ENCODE peak calls at places on chromosomes 4 and X, in ten cellular contexts. W is mammary epithelial cell, K is astrocyte, T is RWPE2, G is heart left ventricle, O is pancreas, X is kidney, R is suprapubic skin, Z is GM12878, E is neuronal stem cell. M is an unnamed sample.

GRCh38 chrX:906586-906985 is 276.0 kb downstream of the SHOX start:
- DNase-seq in W (no peak), K (no peak), T (no peak), G (no peak), O (no peak), X (no peak), R (no peak), Z (no peak), E (no peak), M (no peak)

GRCh38 chr4:53920116-53920515 is 144.3 kb downstream of the CHIC2 start:
- DNase-seq in W (peak; percentile 46), K (no peak), T (no peak), G (no peak), O (no peak), X (no peak), R (no peak), Z (no peak), E (no peak), M (no peak)

GRCh38 chr4:151675366-151676060 is 85.3 kb downstream of the GATB start:
- DNase-seq in W (peak; percentile 33), K (no peak), T (no peak), G (no peak), O (no peak), X (no peak), R (no peak), Z (no peak), E (no peak), M (no peak)

GRCh38 chr4:139452000-139452399 is 1.9 kb upstream of the RAB33B start:
- DNase-seq in W (no peak), K (no peak), T (no peak), G (no peak), O (no peak), X (no peak), R (no peak), Z (no peak), E (no peak), M (no peak)

GRCh38 chr4:131296192-131296591 is 1852.9 kb upstream of the PCDH10 start:
- DNase-seq in W (no peak), K (no peak), T (no peak), G (no peak), O (no peak), X (no peak), R (no peak), Z (no peak), E (no peak), M (no peak)

GRCh38 chr4:176320340-176320975 is 692 bp downstream of the SPCS3 start:
- DNase-seq in W (peak; percentile 82), K (peak; percentile 80), T (peak; percentile 87), G (peak; percentile 92), O (peak; percentile 90), X (peak; percentile 97), R (peak; percentile 91), Z (peak; percentile 48), E (peak; percentile 53), M (peak; percentile 90)

GRCh38 chrX:70979136-70979762 is 48.4 kb upstream of the SLC7A3 start:
- DNase-seq in W (peak; percentile 19), K (peak; percentile 43), T (no peak), G (no peak), O (no peak), X (no peak), R (no peak), Z (no peak), E (no peak), M (no peak)

GRCh38 chrX:153333821-153334653 is at the start of gene ZNF275:
- DNase-seq in W (peak; percentile 61), K (peak; percentile 38), T (no peak), G (peak; percentile 79), O (peak; percentile 84), X (peak; percentile 93), R (peak; percentile 83), Z (no peak), E (peak; percentile 64), M (peak; percentile 70)

GRCh38 chr4:2412534-2412884 is 5.9 kb downstream of the ZFYVE28 start:
- DNase-seq in W (no peak), K (no peak), T (no peak), G (no peak), O (no peak), X (no peak), R (no peak), Z (no peak), E (no peak), M (peak; percentile 82)

GRCh38 chrX:69124108-69124507 is 41.1 kb downstream of the PJA1 start:
- DNase-seq in W (no peak), K (peak; percentile 31), T (no peak), G (no peak), O (no peak), X (no peak), R (no peak), Z (no peak), E (no peak), M (no peak)

GRCh38 chrX:66110112-66110511 is 53.9 kb upstream of the HEPH start:
- DNase-seq in W (peak; percentile 6), K (no peak), T (no peak), G (peak; percentile 15), O (no peak), X (no peak), R (no peak), Z (no peak), E (no peak), M (no peak)

GRCh38 chr4:138816883-138817282 is 198.7 kb upstream of the NOCT start:
- DNase-seq in W (no peak), K (no peak), T (no peak), G (no peak), O (no peak), X (no peak), R (no peak), Z (no peak), E (no peak), M (no peak)

GRCh38 chr4:27055226-27055760 is 194.7 kb downstream of the STIM2 start:
- DNase-seq in W (no peak), K (no peak), T (no peak), G (no peak), O (no peak), X (no peak), R (no peak), Z (no peak), E (no peak), M (no peak)

GRCh38 chr4:54971474-54971950 is 153.9 kb downstream of the KDR start:
- DNase-seq in W (peak; percentile 32), K (peak; percentile 35), T (no peak), G (no peak), O (no peak), X (no peak), R (no peak), Z (no peak), E (peak; percentile 29), M (peak; percentile 8)

GRCh38 chrX:43405191-43405590 is 250.9 kb upstream of the MAOA start:
- DNase-seq in W (no peak), K (no peak), T (no peak), G (no peak), O (no peak), X (no peak), R (no peak), Z (no peak), E (no peak), M (no peak)

DNA sequence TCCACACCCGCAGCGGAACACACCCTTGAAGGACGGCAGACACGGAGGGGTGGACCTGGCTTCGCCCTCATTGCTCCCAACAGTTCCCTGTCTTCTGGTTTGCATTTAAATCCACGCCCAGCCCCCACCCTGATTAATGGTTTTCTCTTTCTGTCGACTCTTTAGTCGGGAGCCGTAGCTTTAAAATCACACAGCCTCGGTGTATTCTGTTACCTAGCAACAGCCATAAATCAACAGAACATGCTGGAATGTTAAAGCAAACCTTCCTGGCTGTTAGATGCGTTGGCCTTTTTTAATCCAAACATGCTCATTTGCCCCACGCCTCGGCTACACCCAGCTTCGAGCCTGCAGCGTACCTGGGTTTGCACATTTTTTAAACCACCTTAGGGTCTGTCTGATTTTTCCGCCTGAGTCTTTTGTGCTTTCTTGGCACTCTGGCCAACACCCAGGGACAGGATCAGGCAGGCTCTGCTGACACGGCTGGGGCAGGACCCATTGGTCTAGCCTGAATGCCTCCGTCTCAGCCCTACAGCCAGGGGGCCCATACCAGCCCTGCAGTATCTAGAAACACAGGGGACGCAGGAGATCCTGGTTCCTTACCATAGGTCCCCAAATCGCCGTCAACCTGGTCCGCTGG is 21.4 kb upstream of the PPP2R2C start:
- DNase-seq in W (peak; percentile 52), K (peak; percentile 5), T (no peak), G (no peak), O (peak; percentile 18), X (no peak), R (no peak), Z (no peak), E (peak; percentile 8), M (no peak)
- H3K4me3 ChIP-seq in W (no peak overlapping the region), K (no peak overlapping the region), T (no peak overlapping the region), G (no peak overlapping the region), O (no peak overlapping the region), X (no peak overlapping the region), R (peak overlapping the region; percentile 28), Z (no peak overlapping the region), E (no peak overlapping the region), M (no peak overlapping the region)

GRCh38 chr4:7299051-7299907 is 106.9 kb downstream of the SORCS2 start:
- DNase-seq in W (no peak), K (no peak), T (no peak), G (no peak), O (no peak), X (peak; percentile 56), R (no peak), Z (no peak), E (peak; percentile 85), M (no peak)
- H3K27ac ChIP-seq in W (no peak overlapping the region), K (no peak overlapping the region), T (no peak overlapping the region), G (no peak overlapping the region), O (no peak overlapping the region), X (no peak overlapping the region), R (no peak overlapping the region), Z (no peak overlapping the region), E (peak overlapping the region; percentile 55), M (no peak overlapping the region)

DNA sequence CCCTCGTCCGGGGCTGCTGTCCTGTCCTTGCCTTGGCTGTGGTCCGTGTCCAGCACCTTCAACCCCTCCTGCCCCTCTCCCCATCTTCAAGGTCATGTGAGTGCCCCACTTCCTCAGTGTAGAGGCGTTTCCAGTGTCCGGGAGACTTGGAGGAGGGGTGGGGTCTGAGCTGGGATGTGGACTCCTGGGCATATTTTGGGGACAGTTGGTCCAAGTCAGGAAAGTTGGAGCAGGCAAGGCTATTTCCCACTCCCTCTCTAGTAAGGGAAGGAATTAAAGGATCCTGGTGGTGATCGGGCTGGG is 3.0 kb downstream of the PCGF3 start:
- DNase-seq in W (no peak), K (no peak), T (no peak), G (no peak), O (no peak), X (no peak), R (no peak), Z (no peak), E (no peak), M (no peak)
- H3K4me3 ChIP-seq in W (no peak overlapping the region), K (no peak overlapping the region), T (no peak overlapping the region), G (no peak overlapping the region), O (no peak overlapping the region), X (peak overlapping the region; percentile 12), R (no peak overlapping the region), Z (no peak overlapping the region), E (no peak overlapping the region), M (no peak overlapping the region)

GRCh38 chrX:24525455-24525854 is 60.4 kb downstream of the PDK3 start:
- DNase-seq in W (no peak), K (no peak), T (no peak), G (no peak), O (no peak), X (no peak), R (no peak), Z (no peak), E (no peak), M (no peak)

GRCh38 chrX:24528605-24529004 is 63.5 kb downstream of the PDK3 start:
- DNase-seq in W (no peak), K (no peak), T (no peak), G (no peak), O (no peak), X (no peak), R (no peak), Z (no peak), E (no peak), M (no peak)

GRCh38 chrX:24526616-24527015 is 61.5 kb downstream of the PDK3 start:
- DNase-seq in W (no peak), K (no peak), T (no peak), G (no peak), O (no peak), X (no peak), R (no peak), Z (no peak), E (no peak), M (no peak)
- H3K27ac ChIP-seq in W (no peak overlapping the region), K (no peak overlapping the region), T (no peak overlapping the region), G (no peak overlapping the region), O (no peak overlapping the region), X (no peak overlapping the region), R (no peak overlapping the region), Z (no peak overlapping the region), E (no peak overlapping the region), M (no peak overlapping the region)

M was measured in CD8-positive, alpha-beta memory T cell.